ENCODE peak calls at places on chromosomes 11 and 22, in four cellular contexts. One of them, this sample, is unnamed.

GRCh38 chr11:5605849-5606248 is 9.4 kb downstream of the TRIM6 start:
- DNase-seq in CD4-positive, alpha-beta T cell: no peak
- DNase-seq in pancreas: no peak
- DNase-seq in stomach: no peak
- DNase-seq in this sample: peak; percentile 68

GRCh38 chr11:64522843-64523242 is 68.2 kb upstream of the SLC22A12 start:
- DNase-seq in CD4-positive, alpha-beta T cell: no peak
- DNase-seq in pancreas: no peak
- DNase-seq in stomach: no peak
- DNase-seq in this sample: no peak

GRCh38 chr11:13917269-13917668 is 45.3 kb upstream of the SPON1 start:
- DNase-seq in pancreas: no peak
- DNase-seq in stomach: no peak
- DNase-seq in CD4-positive, alpha-beta T cell: no peak
- DNase-seq in this sample: no peak

GRCh38 chr11:102253018-102253775 is 64.1 kb upstream of the BIRC3 start:
- DNase-seq in pancreas: no peak
- DNase-seq in CD4-positive, alpha-beta T cell: no peak
- DNase-seq in stomach: no peak
- DNase-seq in this sample: no peak

GRCh38 chr11:118304227-118304808 is at the start of gene CD3E:
- DNase-seq in CD4-positive, alpha-beta T cell: peak; percentile 68
- DNase-seq in pancreas: no peak
- DNase-seq in stomach: no peak
- DNase-seq in this sample: no peak

GRCh38 chr11:35558468-35558867 is 33.1 kb upstream of the PAMR1 start:
- DNase-seq in CD4-positive, alpha-beta T cell: no peak
- DNase-seq in pancreas: no peak
- DNase-seq in stomach: no peak
- DNase-seq in this sample: no peak

GRCh38 chr11:121265586-121265985 is 27.0 kb upstream of the SC5D start:
- DNase-seq in CD4-positive, alpha-beta T cell: no peak
- DNase-seq in pancreas: no peak
- DNase-seq in stomach: no peak
- DNase-seq in this sample: no peak

GRCh38 chr11:13341028-13341427 is 63.4 kb downstream of the BMAL1 start:
- DNase-seq in stomach: no peak
- DNase-seq in CD4-positive, alpha-beta T cell: no peak
- DNase-seq in pancreas: no peak
- DNase-seq in this sample: no peak

GRCh38 chr11:78474451-78474850 is 56.8 kb upstream of the GAB2 start:
- DNase-seq in CD4-positive, alpha-beta T cell: no peak
- DNase-seq in pancreas: no peak
- DNase-seq in stomach: no peak
- DNase-seq in this sample: no peak

GRCh38 chr22:21451545-21452520 is 15.4 kb upstream of the TMEM191C start:
- DNase-seq in pancreas: peak; percentile 41
- DNase-seq in stomach: peak; percentile 19
- DNase-seq in CD4-positive, alpha-beta T cell: no peak
- DNase-seq in this sample: peak; percentile 48

GRCh38 chr11:120121914-120122473 is 15.9 kb downstream of the TRIM29 start:
- DNase-seq in pancreas: no peak
- DNase-seq in stomach: no peak
- DNase-seq in CD4-positive, alpha-beta T cell: no peak
- DNase-seq in this sample: no peak

GRCh38 chr11:6612816-6613136 is 760 bp upstream of the TAF10 start:
- DNase-seq in CD4-positive, alpha-beta T cell: peak; percentile 15
- DNase-seq in stomach: no peak
- DNase-seq in pancreas: no peak
- DNase-seq in this sample: no peak

GRCh38 chr11:134025086-134025437 is 43.8 kb upstream of the JAM3 start:
- DNase-seq in CD4-positive, alpha-beta T cell: no peak
- DNase-seq in stomach: no peak
- DNase-seq in pancreas: peak; percentile 47
- DNase-seq in this sample: no peak

GRCh38 chr11:119380816-119381185 is 689 bp downstream of the USP2 start:
- DNase-seq in CD4-positive, alpha-beta T cell: no peak
- DNase-seq in pancreas: no peak
- DNase-seq in stomach: no peak
- DNase-seq in this sample: no peak

GRCh38 chr22:30754971-30755759 is 60.5 kb downstream of the OSBP2 start:
- DNase-seq in CD4-positive, alpha-beta T cell: peak; percentile 42
- DNase-seq in pancreas: no peak
- DNase-seq in stomach: peak; percentile 62
- DNase-seq in this sample: no peak

GRCh38 chr11:68950268-68950667 is 30.5 kb downstream of the MRGPRD start:
- DNase-seq in pancreas: peak; percentile 6
- DNase-seq in stomach: no peak
- DNase-seq in CD4-positive, alpha-beta T cell: no peak
- DNase-seq in this sample: no peak

GRCh38 chr11:78946945-78947914 is 372.6 kb upstream of the NARS2 start:
- DNase-seq in pancreas: no peak
- DNase-seq in CD4-positive, alpha-beta T cell: no peak
- DNase-seq in stomach: no peak
- DNase-seq in this sample: no peak

GRCh38 chr22:20298110-20298802 is 21.6 kb downstream of the DGCR6L start:
- DNase-seq in stomach: no peak
- DNase-seq in CD4-positive, alpha-beta T cell: no peak
- DNase-seq in pancreas: peak; percentile 75
- DNase-seq in this sample: no peak

GRCh38 chr11:35003658-35004057 is 87.2 kb downstream of the PDHX start:
- DNase-seq in CD4-positive, alpha-beta T cell: no peak
- DNase-seq in stomach: no peak
- DNase-seq in pancreas: no peak
- DNase-seq in this sample: no peak

GRCh38 chr11:47980907-47981621 is 705 bp downstream of the PTPRJ start:
- DNase-seq in pancreas: peak; percentile 87
- DNase-seq in stomach: peak; percentile 65
- DNase-seq in CD4-positive, alpha-beta T cell: peak; percentile 6
- DNase-seq in this sample: peak; percentile 87

GRCh38 chr11:48169706-48170105 is 46.9 kb upstream of the OR4B1 start:
- DNase-seq in CD4-positive, alpha-beta T cell: no peak
- DNase-seq in pancreas: no peak
- DNase-seq in stomach: no peak
- DNase-seq in this sample: no peak

GRCh38 chr22:40302149-40302548 is 44.2 kb upstream of the ADSL start:
- DNase-seq in stomach: no peak
- DNase-seq in CD4-positive, alpha-beta T cell: no peak
- DNase-seq in pancreas: no peak
- DNase-seq in this sample: no peak

GRCh38 chr11:102452461-102453285 is at the start of gene TMEM123:
- DNase-seq in CD4-positive, alpha-beta T cell: peak; percentile 90
- DNase-seq in stomach: peak; percentile 83
- DNase-seq in pancreas: peak; percentile 78
- DNase-seq in this sample: peak; percentile 86

GRCh38 chr11:85740464-85741400 is 54.7 kb upstream of the CCDC89 start:
- DNase-seq in stomach: no peak
- DNase-seq in pancreas: no peak
- DNase-seq in CD4-positive, alpha-beta T cell: no peak
- DNase-seq in this sample: no peak

GRCh38 chr11:116598036-116598435 is 174.8 kb downstream of the BUD13 start:
- DNase-seq in pancreas: no peak
- DNase-seq in stomach: no peak
- DNase-seq in CD4-positive, alpha-beta T cell: no peak
- DNase-seq in this sample: no peak

GRCh38 chr11:30008946-30009525 is 7.8 kb downstream of the KCNA4 start:
- DNase-seq in CD4-positive, alpha-beta T cell: no peak
- DNase-seq in pancreas: no peak
- DNase-seq in stomach: no peak
- DNase-seq in this sample: no peak

GRCh38 chr11:20010106-20010860 is 150.0 kb downstream of the DBX1 start:
- DNase-seq in pancreas: no peak
- DNase-seq in CD4-positive, alpha-beta T cell: no peak
- DNase-seq in stomach: no peak
- DNase-seq in this sample: no peak

GRCh38 chr11:30245621-30246020 is 14.8 kb downstream of the FSHB start:
- DNase-seq in CD4-positive, alpha-beta T cell: no peak
- DNase-seq in pancreas: no peak
- DNase-seq in stomach: no peak
- DNase-seq in this sample: no peak

GRCh38 chr11:13883589-13883988 is 78.9 kb upstream of the SPON1 start:
- DNase-seq in CD4-positive, alpha-beta T cell: no peak
- DNase-seq in pancreas: no peak
- DNase-seq in stomach: no peak
- DNase-seq in this sample: no peak

GRCh38 chr11:45048870-45049825 is 97.3 kb upstream of the PRDM11 start:
- DNase-seq in pancreas: no peak
- DNase-seq in stomach: no peak
- DNase-seq in CD4-positive, alpha-beta T cell: no peak
- DNase-seq in this sample: no peak

GRCh38 chr11:99020324-99021225 is at the start of gene CNTN5:
- DNase-seq in stomach: no peak
- DNase-seq in CD4-positive, alpha-beta T cell: no peak
- DNase-seq in pancreas: peak; percentile 56
- DNase-seq in this sample: no peak

GRCh38 chr11:90241414-90241813 is 18.6 kb upstream of the CHORDC1 start:
- DNase-seq in CD4-positive, alpha-beta T cell: no peak
- DNase-seq in pancreas: no peak
- DNase-seq in stomach: no peak
- DNase-seq in this sample: no peak

GRCh38 chr22:49045276-49045675 is 782.4 kb downstream of the BRD1 start:
- DNase-seq in stomach: no peak
- DNase-seq in pancreas: no peak
- DNase-seq in CD4-positive, alpha-beta T cell: no peak
- DNase-seq in this sample: no peak

GRCh38 chr22:49048591-49048990 is 779.1 kb downstream of the BRD1 start:
- DNase-seq in CD4-positive, alpha-beta T cell: no peak
- DNase-seq in stomach: no peak
- DNase-seq in pancreas: no peak
- DNase-seq in this sample: no peak

GRCh38 chr22:49046000-49046545 is 781.6 kb downstream of the BRD1 start:
- DNase-seq in stomach: no peak
- DNase-seq in CD4-positive, alpha-beta T cell: no peak
- DNase-seq in pancreas: peak; percentile 55
- DNase-seq in this sample: no peak

GRCh38 chr22:49047461-49047860 is 780.2 kb downstream of the BRD1 start:
- DNase-seq in stomach: no peak
- DNase-seq in CD4-positive, alpha-beta T cell: no peak
- DNase-seq in pancreas: no peak
- DNase-seq in this sample: no peak

DNA sequence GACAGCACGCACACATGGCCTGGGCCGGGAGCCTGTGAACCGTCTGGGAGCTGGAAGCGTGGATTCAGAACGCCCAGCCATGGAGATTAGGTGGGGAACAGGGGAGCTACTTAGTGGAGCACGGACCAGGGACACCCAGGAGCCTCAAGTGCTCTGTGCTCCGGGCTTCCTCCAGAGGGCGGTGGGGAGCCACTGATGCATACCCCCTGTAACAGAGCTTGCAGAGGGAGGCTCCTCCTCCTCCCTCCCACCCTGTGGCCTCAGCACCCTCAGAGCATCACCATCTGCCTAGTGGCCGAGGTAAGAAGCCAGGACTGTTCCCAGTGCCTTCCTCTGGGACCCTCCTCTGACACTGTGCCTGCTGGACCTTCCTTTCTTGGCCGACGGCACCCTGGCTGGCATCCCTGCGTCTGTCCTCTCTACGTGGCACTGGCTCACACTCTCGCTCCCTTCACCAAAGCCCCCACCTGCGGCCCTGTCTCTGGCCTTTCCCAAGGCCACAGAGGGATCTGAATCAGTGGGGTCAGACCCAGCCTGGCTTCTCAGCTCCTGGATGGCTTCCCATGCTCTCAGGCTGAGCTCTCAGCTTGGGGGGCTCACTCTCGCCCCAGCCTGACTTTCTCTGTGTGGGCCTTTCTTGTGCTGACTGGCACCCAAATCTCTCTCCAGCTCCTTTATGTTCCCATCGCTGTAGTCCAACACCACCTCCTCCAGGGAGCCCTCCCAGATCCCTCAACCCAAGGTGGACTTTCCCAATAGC is 780.9 kb downstream of the BRD1 start:
- DNase-seq in CD4-positive, alpha-beta T cell: peak; percentile 10
- DNase-seq in pancreas: peak; percentile 81
- DNase-seq in stomach: no peak
- DNase-seq in this sample: no peak
- TF ChIP-seq CTCF in CD4-positive, alpha-beta T cell: no peak
- TF ChIP-seq CTCF in pancreas: peak; percentile 33
- TF ChIP-seq CTCF in stomach: peak; percentile 9
- TF ChIP-seq CTCF in this sample: peak; percentile 56

GRCh38 chr11:94036096-94036495 is 14.9 kb downstream of the HEPHL1 start:
- DNase-seq in CD4-positive, alpha-beta T cell: no peak
- DNase-seq in pancreas: no peak
- DNase-seq in stomach: no peak
- DNase-seq in this sample: no peak
- TF ChIP-seq CTCF in CD4-positive, alpha-beta T cell: no peak
- TF ChIP-seq CTCF in pancreas: no peak
- TF ChIP-seq CTCF in stomach: no peak
- TF ChIP-seq CTCF in this sample: no peak

GRCh38 chr11:869399-870126 is 26.9 kb downstream of the TSPAN4 start:
- DNase-seq in stomach: no peak
- DNase-seq in CD4-positive, alpha-beta T cell: no peak
- DNase-seq in pancreas: no peak
- DNase-seq in this sample: no peak

GRCh38 chr11:868802-869201 is 26.1 kb downstream of the TSPAN4 start:
- DNase-seq in stomach: no peak
- DNase-seq in pancreas: no peak
- DNase-seq in CD4-positive, alpha-beta T cell: no peak
- DNase-seq in this sample: no peak

GRCh38 chr11:870418-870817 is 27.8 kb downstream of the TSPAN4 start:
- DNase-seq in CD4-positive, alpha-beta T cell: no peak
- DNase-seq in pancreas: no peak
- DNase-seq in stomach: no peak
- DNase-seq in this sample: no peak

GRCh38 chr11:871472-871871 is 28.8 kb downstream of the TSPAN4 start:
- DNase-seq in stomach: no peak
- DNase-seq in CD4-positive, alpha-beta T cell: no peak
- DNase-seq in pancreas: no peak
- DNase-seq in this sample: no peak

DNA sequence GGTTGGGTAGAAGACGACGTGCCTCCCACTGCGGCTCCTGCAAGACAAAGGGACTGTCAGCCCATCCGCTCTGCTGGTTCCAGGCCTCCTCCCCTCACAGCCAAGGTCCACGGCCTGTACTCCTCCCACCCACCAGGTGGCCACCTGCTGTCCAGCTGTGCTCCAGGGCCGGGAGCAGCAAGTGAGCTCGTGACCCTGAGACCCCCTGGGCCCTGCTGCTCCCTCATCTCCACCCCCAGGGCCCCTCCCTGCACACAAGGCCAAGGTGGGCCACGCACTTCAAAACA is 27.4 kb downstream of the TSPAN4 start:
- DNase-seq in pancreas: no peak
- DNase-seq in stomach: no peak
- DNase-seq in CD4-positive, alpha-beta T cell: no peak
- DNase-seq in this sample: no peak
- TF ChIP-seq CTCF in pancreas: no peak
- TF ChIP-seq CTCF in stomach: no peak
- TF ChIP-seq CTCF in CD4-positive, alpha-beta T cell: no peak
- TF ChIP-seq CTCF in this sample: no peak

DNA sequence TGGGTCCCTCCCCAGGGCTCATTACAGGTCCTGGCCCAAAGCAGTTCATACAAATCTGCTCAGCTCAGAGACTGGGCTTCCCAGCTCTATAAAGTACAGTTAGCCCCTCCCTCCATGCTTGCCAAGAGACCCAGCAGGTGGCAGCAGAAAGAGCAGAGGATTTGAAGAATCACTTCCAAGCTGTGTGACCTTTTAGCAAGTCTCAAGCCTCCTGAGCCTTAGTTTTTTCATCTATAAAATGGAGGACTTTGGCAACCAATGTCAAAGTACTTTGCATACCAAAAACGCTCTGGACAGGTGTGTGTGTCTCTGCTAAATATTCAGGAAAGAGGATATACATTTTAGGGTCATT is 26.6 kb downstream of the RELT start:
- DNase-seq in stomach: no peak
- DNase-seq in CD4-positive, alpha-beta T cell: no peak
- DNase-seq in pancreas: no peak
- DNase-seq in this sample: no peak
- TF ChIP-seq CTCF in stomach: no peak
- TF ChIP-seq CTCF in CD4-positive, alpha-beta T cell: peak; percentile 9
- TF ChIP-seq CTCF in pancreas: no peak
- TF ChIP-seq CTCF in this sample: peak; percentile 39